ENCODE peak calls at places on chromosome 19, in seven cellular contexts. X is germinal center; P is GM03348; C is activated T-cell treated with anti-CD3 and anti-CD28 coated beads for 1 hour; I is aorta; O is cardiac fibroblast; L is activated CD4-positive, alpha-beta T cell treated with anti-CD3 and anti-CD28 coated beads, Interleukin-2, amount 50 U/mL, for 4 hours. R is an unnamed sample.

GRCh38 chr19:17091758-17092333 is 16.3 kb downstream of the MYO9B start:
- DNase-seq in O (no peak), X (peak; percentile 61), C (no peak), P (no peak), L (no peak), I (no peak), R (no peak)

GRCh38 chr19:879711-880438 is 13.1 kb downstream of the MED16 start:
- DNase-seq in I (no peak), L (no peak), C (no peak), O (no peak), X (no peak), P (no peak), R (no peak)

GRCh38 chr19:53552001-53552721 is 14.2 kb downstream of the ZNF331 start:
- DNase-seq in I (no peak), C (no peak), O (peak; percentile 31), X (no peak), P (no peak), L (no peak), R (no peak)

GRCh38 chr19:41428481-41428859 is 1.3 kb upstream of the B3GNT8 start:
- DNase-seq in L (no peak), P (no peak), O (no peak), I (no peak), C (no peak), X (no peak), R (no peak)

GRCh38 chr19:3358919-3359849 is 7.2 kb upstream of the NFIC start:
- DNase-seq in I (peak; percentile 88), C (peak; percentile 61), L (peak; percentile 72), X (peak; percentile 70), P (peak; percentile 92), O (no peak), R (no peak)

GRCh38 chr19:18762125-18763023 is 28.7 kb downstream of the COMP start:
- DNase-seq in C (no peak), O (peak; percentile 18), X (no peak), L (no peak), P (no peak), I (no peak), R (no peak)

GRCh38 chr19:50992666-50993035 is 8.8 kb downstream of the KLK8 start:
- DNase-seq in I (no peak), P (no peak), C (no peak), L (no peak), X (no peak), O (no peak), R (no peak)

GRCh38 chr19:18984251-18984650 is 43.2 kb upstream of the HOMER3 start:
- DNase-seq in X (no peak), O (no peak), I (no peak), P (no peak), L (no peak), C (no peak), R (no peak)

GRCh38 chr19:28333909-28334308 is 879.0 kb downstream of the UQCRFS1 start:
- DNase-seq in P (no peak), C (no peak), I (no peak), X (no peak), L (no peak), O (no peak), R (no peak)

R was measured in HFFc6.